ENCODE peak calls at places on chromosomes 5 and 9, in ten cellular contexts. U is NCI-H1105; T is amniotic stem cell; X is stimulated activated CD4-positive, alpha-beta T cell treated with anti-CD3 and anti-CD28 coated beads, Interleukin-12 subunit alpha, Interleukin-12 subunit beta, amount 100 ng/mL, for 24 hours; I is stimulated activated naive CD8-positive, alpha-beta T cell treated with anti-CD3 and anti-CD28 coated beads, Interleukin-15, amount 100 ng/mL, for 72 hours; L is HTR-8/SVneo; O is dorsolateral prefrontal cortex; K is activated naive CD4-positive, alpha-beta T cell treated with anti-CD3 and anti-CD28 coated beads, Interleukin-2, amount 50 U/mL, for 72 hours; F is AG20443; S is mucosa of gallbladder. N is an unnamed sample.

GRCh38 chr9:132589148-132590036 is 7.0 kb downstream of the BARHL1 start:
- DNase-seq in U (no peak), T (no peak), X (no peak), I (no peak), L (no peak), O (no peak), K (no peak), F (peak), S (no peak), N (no peak)

GRCh38 chr5:169717298-169717697 is 80.2 kb downstream of the DOCK2 start:
- DNase-seq in U (no peak), T (no peak), X (no peak), I (no peak), L (no peak), O (no peak), K (no peak), F (no peak), S (no peak), N (peak)

GRCh38 chr5:147565524-147565923 is 55.7 kb upstream of the DPYSL3 start:
- DNase-seq in U (no peak), T (no peak), X (no peak), I (no peak), L (peak), O (no peak), K (no peak), F (peak), S (no peak), N (peak)

GRCh38 chr5:31196309-31196708 is 2.8 kb downstream of the CDH6 start:
- DNase-seq in U (no peak), T (no peak), X (no peak), I (no peak), L (peak), O (no peak), K (no peak), F (no peak), S (no peak), N (no peak)

GRCh38 chr5:167770461-167770860 is 521.0 kb upstream of the WWC1 start:
- DNase-seq in U (no peak), T (peak), X (no peak), I (no peak), L (no peak), O (no peak), K (no peak), F (peak), S (no peak), N (peak)

GRCh38 chr5:77623341-77623740 is 15.2 kb downstream of the OTP start:
- DNase-seq in U (no peak), T (no peak), X (no peak), I (no peak), L (no peak), O (no peak), K (no peak), F (no peak), S (no peak), N (no peak)

GRCh38 chr5:56388229-56389065 is 155.3 kb upstream of the ANKRD55 start:
- DNase-seq in U (no peak), T (no peak), X (no peak), I (no peak), L (no peak), O (no peak), K (no peak), F (no peak), S (no peak), N (no peak)

GRCh38 chr9:131262327-131263032 is 13.8 kb downstream of the FAM78A start:
- DNase-seq in U (no peak), T (no peak), X (no peak), I (no peak), L (no peak), O (no peak), K (no peak), F (no peak), S (no peak), N (no peak)

GRCh38 chr9:34282096-34282495 is 47.0 kb downstream of the KIF24 start:
- DNase-seq in U (no peak), T (no peak), X (no peak), I (no peak), L (no peak), O (no peak), K (no peak), F (no peak), S (no peak), N (no peak)

GRCh38 chr5:149141224-149141956 is at the start of gene ABLIM3:
- DNase-seq in U (peak), T (no peak), X (peak), I (peak), L (peak), O (peak), K (peak), F (peak), S (peak), N (peak)

GRCh38 chr9:91775011-91775707 is 174.9 kb downstream of the ROR2 start:
- DNase-seq in U (peak), T (no peak), X (peak), I (peak), L (peak), O (peak), K (no peak), F (peak), S (peak), N (peak)

GRCh38 chr5:123708074-123708806 is 196.3 kb downstream of the CSNK1G3 start:
- DNase-seq in U (no peak), T (peak), X (no peak), I (no peak), L (peak), O (no peak), K (no peak), F (peak), S (no peak), N (peak)

GRCh38 chr9:87336407-87336806 is 161.3 kb upstream of the DAPK1 start:
- DNase-seq in U (peak), T (no peak), X (no peak), I (no peak), L (no peak), O (no peak), K (no peak), F (no peak), S (peak), N (peak)

GRCh38 chr5:78490709-78491485 is 130.5 kb downstream of the SCAMP1 start:
- DNase-seq in U (no peak), T (no peak), X (no peak), I (no peak), L (no peak), O (no peak), K (no peak), F (no peak), S (no peak), N (no peak)

GRCh38 chr5:34053133-34053532 is 10.1 kb upstream of the C1QTNF3 start:
- DNase-seq in U (no peak), T (peak), X (no peak), I (no peak), L (no peak), O (no peak), K (no peak), F (peak), S (no peak), N (peak)

GRCh38 chr5:141713616-141714309 is 31.7 kb upstream of the ARAP3 start:
- DNase-seq in U (no peak), T (no peak), X (no peak), I (no peak), L (no peak), O (no peak), K (no peak), F (no peak), S (no peak), N (no peak)

GRCh38 chr9:2824564-2824963 is 19.3 kb downstream of the PUM3 start:
- DNase-seq in U (no peak), T (no peak), X (no peak), I (no peak), L (no peak), O (no peak), K (no peak), F (no peak), S (no peak), N (no peak)

GRCh38 chr5:145539201-145539600 is 295.9 kb downstream of the PRELID2 start:
- DNase-seq in U (no peak), T (no peak), X (no peak), I (no peak), L (no peak), O (no peak), K (no peak), F (no peak), S (no peak), N (no peak)

GRCh38 chr5:143201589-143201988 is 201.9 kb downstream of the NR3C1 start:
- DNase-seq in U (no peak), T (no peak), X (no peak), I (no peak), L (no peak), O (no peak), K (no peak), F (no peak), S (no peak), N (no peak)

GRCh38 chr9:72038408-72038807 is 22.0 kb downstream of the C9orf57 start:
- DNase-seq in U (peak), T (no peak), X (no peak), I (no peak), L (no peak), O (no peak), K (no peak), F (no peak), S (no peak), N (no peak)

GRCh38 chr9:134390537-134390936 is 64.3 kb downstream of the RXRA start:
- DNase-seq in U (no peak), T (no peak), X (peak), I (peak), L (no peak), O (no peak), K (peak), F (no peak), S (no peak), N (no peak)

GRCh38 chr5:172733179-172733973 is 37.6 kb downstream of the DUSP1 start:
- DNase-seq in U (no peak), T (peak), X (no peak), I (no peak), L (peak), O (no peak), K (no peak), F (peak), S (peak), N (peak)

GRCh38 chr5:5572983-5573797 is 150.7 kb downstream of the ICE1 start:
- DNase-seq in U (no peak), T (no peak), X (no peak), I (no peak), L (no peak), O (no peak), K (no peak), F (no peak), S (peak), N (no peak)

GRCh38 chr9:130433168-130433946 is 11.4 kb upstream of the ASS1 start:
- DNase-seq in U (peak), T (no peak), X (peak), I (peak), L (no peak), O (no peak), K (no peak), F (peak), S (no peak), N (peak)

GRCh38 chr9:99359336-99359735 is 137.3 kb downstream of the SEC61B start:
- DNase-seq in U (no peak), T (no peak), X (no peak), I (no peak), L (no peak), O (no peak), K (no peak), F (no peak), S (no peak), N (no peak)

GRCh38 chr5:177362102-177362868 is 4.6 kb downstream of the RGS14 start:
- DNase-seq in U (no peak), T (no peak), X (no peak), I (no peak), L (no peak), O (no peak), K (no peak), F (no peak), S (no peak), N (no peak)

GRCh38 chr5:180334751-180335613 is 18.2 kb downstream of the GFPT2 start:
- DNase-seq in U (no peak), T (no peak), X (no peak), I (no peak), L (no peak), O (no peak), K (no peak), F (no peak), S (no peak), N (no peak)

GRCh38 chr5:18772475-18772874 is 1138.2 kb downstream of the TAF11L14 start:
- DNase-seq in U (no peak), T (no peak), X (no peak), I (no peak), L (peak), O (no peak), K (no peak), F (no peak), S (no peak), N (no peak)

GRCh38 chr5:24749701-24750100 is 104.9 kb upstream of the CDH10 start:
- DNase-seq in U (no peak), T (no peak), X (no peak), I (no peak), L (no peak), O (no peak), K (no peak), F (no peak), S (no peak), N (no peak)

GRCh38 chr5:58094031-58094430 is 365.9 kb downstream of the PLK2 start:
- DNase-seq in U (no peak), T (no peak), X (no peak), I (no peak), L (peak), O (no peak), K (no peak), F (no peak), S (no peak), N (peak)

N was measured in AG08395.